ENCODE peak calls at places on chromosomes 11 and 22, in nine cellular contexts. N is right atrium auricular region; Z is heart left ventricle; W is dorsolateral prefrontal cortex; D is CD4-positive, alpha-beta T cell; F is IMR-90; B is endothelial cell of umbilical vein; R is HCT116; V is upper lobe of right lung. A is an unnamed sample.

GRCh38 chr11:69202511-69203221 is 46.9 kb downstream of the SMIM38 start:
- DNase-seq in F (no peak), B (no peak), N (no peak), D (no peak), Z (no peak), W (no peak), V (peak; percentile 54), R (no peak), A (no peak)

GRCh38 chr22:22460635-22461034 is 47.9 kb downstream of the ZNF280B start:
- DNase-seq in N (no peak), V (no peak), R (peak; percentile 7), W (no peak), F (no peak), Z (no peak), B (peak; percentile 17), D (no peak), A (no peak)

GRCh38 chr11:131999084-131999483 is 628.7 kb downstream of the NTM start:
- DNase-seq in F (no peak), Z (no peak), N (no peak), D (no peak), W (no peak), R (no peak), B (no peak), V (no peak), A (no peak)

GRCh38 chr11:1138053-1138452 is 19.7 kb upstream of the MUC5AC start:
- DNase-seq in Z (no peak), N (no peak), D (no peak), F (peak; percentile 82), W (no peak), B (no peak), R (no peak), V (no peak), A (no peak)

GRCh38 chr11:8329336-8329735 is 65.7 kb upstream of the LMO1 start:
- DNase-seq in Z (no peak), R (no peak), B (no peak), W (no peak), F (no peak), N (no peak), V (no peak), D (no peak), A (no peak)

GRCh38 chr11:116193321-116194114 is 579.3 kb downstream of the BUD13 start:
- DNase-seq in R (no peak), Z (peak; percentile 40), V (peak; percentile 92), B (peak; percentile 23), D (no peak), W (peak; percentile 70), N (no peak), F (peak; percentile 62), A (no peak)

GRCh38 chr11:1234771-1235614 is 12.1 kb downstream of the MUC5B start:
- DNase-seq in D (no peak), Z (peak; percentile 18), B (no peak), N (no peak), R (no peak), W (no peak), F (no peak), V (peak; percentile 51), A (no peak)

GRCh38 chr22:27775698-27776409 is 25.7 kb downstream of the MN1 start:
- DNase-seq in W (no peak), B (no peak), F (no peak), Z (no peak), D (no peak), V (no peak), R (no peak), N (no peak), A (no peak)

GRCh38 chr11:33773399-33774355 is 643 bp downstream of the FBXO3 start:
- DNase-seq in V (no peak), D (peak; percentile 18), Z (no peak), B (peak; percentile 40), R (no peak), F (peak; percentile 43), N (no peak), W (no peak), A (no peak)

GRCh38 chr22:23240639-23241389 is 60.5 kb downstream of the BCR start:
- DNase-seq in W (no peak), Z (peak; percentile 26), V (no peak), F (no peak), D (no peak), N (no peak), R (no peak), B (peak; percentile 93), A (no peak)

GRCh38 chr11:19961225-19961624 is 199.1 kb downstream of the DBX1 start:
- DNase-seq in W (no peak), F (no peak), B (no peak), R (no peak), N (no peak), V (no peak), Z (no peak), D (no peak), A (no peak)
- H3K27ac ChIP-seq in W (no peak overlapping the region), F (no peak overlapping the region), B (no peak overlapping the region), R (no peak overlapping the region), N (no peak overlapping the region), V (no peak overlapping the region), Z (no peak overlapping the region), D (no peak overlapping the region), A (no peak overlapping the region)

DNA sequence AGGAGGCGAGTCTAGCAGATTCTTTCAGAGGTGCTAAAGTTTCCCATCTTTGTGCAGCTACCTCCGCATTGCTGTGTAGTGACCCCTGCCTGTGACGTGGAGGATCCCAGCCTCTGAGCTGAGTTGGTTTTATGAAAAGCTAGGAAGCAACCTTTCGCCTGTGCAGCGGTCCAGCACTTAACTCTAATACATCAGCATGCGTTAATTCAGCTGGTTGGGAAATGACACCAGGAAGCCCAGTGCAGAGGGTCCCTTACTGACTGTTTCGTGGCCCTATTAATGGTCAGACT is 8.9 kb upstream of the SAMM50 start:
- DNase-seq in N (no peak), V (no peak), B (no peak), D (no peak), W (no peak), R (no peak), Z (no peak), F (no peak), A (no peak)
- TF ChIP-seq CTCF in N (no peak), V (no peak), B (no peak), D (no peak), W (no peak), R (no peak), Z (no peak), F (no peak), A (no peak)

DNA sequence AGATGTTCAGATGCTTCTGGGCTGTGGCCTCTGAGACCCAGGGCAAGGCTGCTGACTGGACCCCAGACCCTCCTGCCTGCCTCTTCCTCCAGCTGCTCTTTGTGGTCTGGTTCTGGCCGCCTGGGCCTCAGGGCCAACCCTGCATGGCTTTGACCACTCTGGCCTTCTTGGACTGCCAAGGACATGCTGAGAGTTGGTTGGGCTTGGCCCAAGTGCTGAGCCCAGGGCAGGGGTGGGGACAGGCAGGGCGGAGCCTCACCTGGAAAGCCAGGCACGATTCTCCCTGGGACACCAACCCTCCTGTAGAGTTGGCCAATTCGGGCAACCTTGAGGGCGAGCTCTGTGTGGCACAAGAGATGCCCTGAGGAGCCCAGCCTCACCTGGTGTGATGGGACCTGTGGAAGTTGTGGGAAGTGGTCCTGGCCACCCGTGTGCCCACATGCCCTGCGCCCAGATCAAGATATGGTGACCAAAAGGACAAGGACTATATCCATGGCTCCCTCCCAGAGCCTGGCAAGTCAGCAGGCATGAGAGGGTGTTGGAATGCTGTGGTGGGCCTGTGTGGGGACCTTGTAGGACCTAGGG is 11.6 kb downstream of the TANGO2 start:
- DNase-seq in Z (no peak), B (no peak), V (no peak), F (no peak), D (no peak), R (no peak), N (no peak), W (no peak), A (no peak)
- H3K27ac ChIP-seq in Z (no peak overlapping the region), B (no peak overlapping the region), V (no peak overlapping the region), F (no peak overlapping the region), D (no peak overlapping the region), R (no peak overlapping the region), N (peak overlapping the region; percentile 51), W (peak overlapping the region; percentile 66), A (no peak overlapping the region)

GRCh38 chr11:57460017-57460755 is at the start of gene RTN4RL2:
- DNase-seq in W (no peak), N (no peak), V (peak; percentile 75), R (peak; percentile 52), Z (peak; percentile 54), F (peak; percentile 45), B (peak; percentile 36), D (no peak), A (no peak)
- TF ChIP-seq CTCF in W (no peak), N (peak; percentile 43), V (no peak), R (no peak), Z (no peak), F (peak; percentile 16), B (peak; percentile 44), D (no peak), A (no peak)

DNA sequence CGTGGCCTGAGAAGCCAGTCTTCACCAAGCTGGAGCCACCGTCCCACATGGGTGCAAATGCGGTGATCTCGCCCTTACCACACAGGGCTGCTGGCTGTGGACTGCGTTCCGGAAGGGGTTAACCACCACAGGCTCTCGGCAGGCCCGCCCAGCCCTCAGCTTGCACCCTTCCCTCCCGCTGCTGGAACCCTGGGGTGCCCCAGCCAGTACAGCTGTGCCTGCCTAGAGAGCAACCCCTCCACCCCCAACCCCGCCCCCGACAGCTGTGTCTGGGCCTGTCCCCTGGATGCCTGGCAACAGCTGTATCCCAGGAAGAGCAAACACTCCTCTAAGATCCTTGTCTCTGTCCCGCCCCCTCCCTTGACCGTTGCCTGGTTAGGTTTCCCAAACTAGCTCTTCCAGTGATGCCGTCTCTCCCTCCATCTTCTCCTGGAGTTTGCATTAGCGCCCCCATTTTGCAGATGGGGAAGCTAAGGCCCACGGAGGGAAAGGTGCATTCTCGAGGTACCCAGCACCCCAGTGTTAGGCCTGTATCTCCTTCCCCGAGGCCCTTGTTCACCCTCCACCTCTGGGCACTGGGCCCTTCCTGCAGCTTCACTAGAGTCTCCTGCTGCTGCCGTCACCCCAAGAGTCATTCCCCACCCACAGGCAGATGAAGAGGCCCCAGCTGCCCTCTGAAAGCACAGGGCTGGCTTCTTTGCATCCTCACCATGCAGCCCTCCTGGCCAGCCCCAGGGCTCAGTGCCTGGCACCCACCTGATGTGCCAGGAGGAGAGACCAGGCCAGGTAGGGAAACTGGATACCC is 12.6 kb upstream of the COX8A start:
- DNase-seq in N (no peak), D (no peak), R (no peak), V (no peak), W (no peak), Z (no peak), B (no peak), F (peak; percentile 31), A (no peak)
- H3K27ac ChIP-seq in N (no peak overlapping the region), D (no peak overlapping the region), R (no peak overlapping the region), V (no peak overlapping the region), W (no peak overlapping the region), Z (no peak overlapping the region), B (no peak overlapping the region), F (no peak overlapping the region), A (no peak overlapping the region)

A was measured in vagina.